ENCODE peak calls at places on chromosome 19, in six cellular contexts. M, H, R, E, Z and V are unnamed samples.

GRCh38 chr19:11182994-11183393 is 14.4 kb downstream of the KANK2 start:
- DNase-seq in M (no peak), H (no peak), R (no peak), E (no peak), Z (no peak), V (no peak)

GRCh38 chr19:43774103-43774939 is 6.5 kb downstream of the KCNN4 start:
- DNase-seq in M (no peak), H (peak; percentile 91), R (peak; percentile 80), E (no peak), Z (no peak), V (no peak)

GRCh38 chr19:35269425-35270117 is 809 bp downstream of the USF2 start:
- DNase-seq in M (peak; percentile 75), H (peak; percentile 89), R (peak; percentile 90), E (peak; percentile 92), Z (peak; percentile 81), V (no peak)

GRCh38 chr19:4811328-4812131 is 20.0 kb downstream of the TICAM1 start:
- DNase-seq in M (peak; percentile 58), H (peak; percentile 75), R (peak; percentile 92), E (peak; percentile 93), Z (peak; percentile 65), V (no peak)

GRCh38 chr19:35738021-35738886 is 4.0 kb downstream of the IGFLR1 start:
- DNase-seq in M (no peak), H (no peak), R (no peak), E (no peak), Z (no peak), V (no peak)

GRCh38 chr19:2618611-2619010 is 83.9 kb downstream of the GNG7 start:
- DNase-seq in M (peak; percentile 62), H (no peak), R (peak; percentile 59), E (no peak), Z (peak; percentile 45), V (no peak)

GRCh38 chr19:58037927-58038687 is 4.3 kb downstream of the ZSCAN1 start:
- DNase-seq in M (no peak), H (peak; percentile 86), R (no peak), E (no peak), Z (no peak), V (no peak)

GRCh38 chr19:34232566-34233481 is 21.5 kb upstream of the GARRE1 start:
- DNase-seq in M (peak; percentile 57), H (no peak), R (no peak), E (no peak), Z (peak; percentile 53), V (no peak)

GRCh38 chr19:49983645-49984229 is 22.8 kb upstream of the SIGLEC11 start:
- DNase-seq in M (peak; percentile 26), H (peak; percentile 80), R (peak; percentile 67), E (peak; percentile 84), Z (peak; percentile 24), V (no peak)

GRCh38 chr19:33427801-33428626 is 54.5 kb downstream of the CEBPG start:
- DNase-seq in M (no peak), H (no peak), R (no peak), E (peak; percentile 60), Z (no peak), V (no peak)

GRCh38 chr19:55269299-55269698 is 10.5 kb upstream of the PPP6R1 start:
- DNase-seq in M (no peak), H (no peak), R (no peak), E (no peak), Z (no peak), V (no peak)

GRCh38 chr19:31249217-31249616 is 100.0 kb downstream of the TSHZ3 start:
- DNase-seq in M (no peak), H (no peak), R (no peak), E (no peak), Z (no peak), V (no peak)

GRCh38 chr19:33712268-33712667 is 84.4 kb upstream of the KCTD15 start:
- DNase-seq in M (no peak), H (no peak), R (no peak), E (no peak), Z (no peak), V (no peak)

GRCh38 chr19:43526884-43527859 is at the start of gene ETHE1:
- DNase-seq in M (no peak), H (peak; percentile 89), R (peak; percentile 84), E (peak; percentile 91), Z (peak; percentile 63), V (no peak)

DNA sequence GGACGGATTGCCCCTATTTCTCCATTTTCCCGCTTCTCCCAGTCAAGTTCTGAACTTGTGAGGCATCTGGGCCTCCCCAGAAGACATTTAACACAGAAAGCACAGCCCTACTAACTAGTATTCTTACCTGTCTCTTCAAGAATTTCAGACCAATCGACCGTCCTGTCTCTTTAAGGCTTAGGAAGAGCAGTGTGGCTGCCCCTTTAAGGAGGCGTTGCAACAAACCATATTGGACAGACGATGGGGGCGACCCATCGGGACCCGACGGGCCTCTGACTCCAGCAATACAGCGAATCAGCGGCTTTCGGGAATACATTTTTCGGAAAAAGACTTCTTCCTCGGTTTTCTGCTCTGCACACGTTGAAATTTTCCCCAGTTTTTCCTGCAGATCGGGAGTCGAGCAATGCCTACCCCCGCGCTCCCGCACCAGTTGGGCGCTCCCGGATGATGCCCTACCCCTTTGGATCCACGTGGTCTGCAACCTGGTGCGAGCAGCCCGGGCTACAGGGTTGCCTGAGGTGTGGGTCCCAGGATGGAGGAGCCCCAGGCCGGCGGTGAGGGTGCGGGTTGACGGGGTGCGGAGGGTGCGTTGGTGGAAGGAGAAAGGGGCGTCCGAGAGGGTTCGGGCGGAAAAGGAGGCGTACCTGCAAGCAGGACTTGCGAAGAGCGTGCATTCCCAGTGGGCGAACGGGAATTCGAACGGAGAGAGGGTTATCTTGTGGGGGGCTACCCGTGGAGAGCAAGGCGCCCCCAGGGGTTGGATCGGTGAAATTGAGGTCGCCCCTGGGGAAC is at the start of gene POLR1G:
- DNase-seq in M (peak; percentile 79), H (peak; percentile 89), R (peak; percentile 78), E (peak; percentile 91), Z (peak; percentile 76), V (no peak)
- TF ChIP-seq POLR2AphosphoS5 in M (peak; percentile 73), H (peak; percentile 98), R (peak; percentile 62), E (no peak), Z (peak; percentile 69), V (peak; percentile 83)

GRCh38 chr19:18229915-18230314 is 3.7 kb upstream of the PDE4C start:
- DNase-seq in M (no peak), H (no peak), R (no peak), E (no peak), Z (no peak), V (no peak)

GRCh38 chr19:18225702-18226468 is at the start of gene PDE4C:
- DNase-seq in M (no peak), H (peak; percentile 49), R (no peak), E (no peak), Z (no peak), V (no peak)

GRCh38 chr19:18226956-18227780 is 930 bp upstream of the PDE4C start:
- DNase-seq in M (no peak), H (no peak), R (no peak), E (no peak), Z (no peak), V (no peak)

GRCh38 chr19:18229474-18229873 is 3.2 kb upstream of the PDE4C start:
- DNase-seq in M (no peak), H (peak; percentile 61), R (no peak), E (no peak), Z (no peak), V (no peak)

GRCh38 chr19:18227781-18228271 is 1.6 kb upstream of the PDE4C start:
- DNase-seq in M (no peak), H (no peak), R (no peak), E (no peak), Z (no peak), V (no peak)
- H3K4me1 ChIP-seq in M (peaks cover 34% of the 10 kb centered on the region), H (peaks cover 29% of the 10 kb centered on the region), R (peaks cover 29% of the 10 kb centered on the region), E (peaks cover 32% of the 10 kb centered on the region), Z (no peaks in the 10 kb centered on the region), V (peaks cover 25% of the 10 kb centered on the region)

DNA sequence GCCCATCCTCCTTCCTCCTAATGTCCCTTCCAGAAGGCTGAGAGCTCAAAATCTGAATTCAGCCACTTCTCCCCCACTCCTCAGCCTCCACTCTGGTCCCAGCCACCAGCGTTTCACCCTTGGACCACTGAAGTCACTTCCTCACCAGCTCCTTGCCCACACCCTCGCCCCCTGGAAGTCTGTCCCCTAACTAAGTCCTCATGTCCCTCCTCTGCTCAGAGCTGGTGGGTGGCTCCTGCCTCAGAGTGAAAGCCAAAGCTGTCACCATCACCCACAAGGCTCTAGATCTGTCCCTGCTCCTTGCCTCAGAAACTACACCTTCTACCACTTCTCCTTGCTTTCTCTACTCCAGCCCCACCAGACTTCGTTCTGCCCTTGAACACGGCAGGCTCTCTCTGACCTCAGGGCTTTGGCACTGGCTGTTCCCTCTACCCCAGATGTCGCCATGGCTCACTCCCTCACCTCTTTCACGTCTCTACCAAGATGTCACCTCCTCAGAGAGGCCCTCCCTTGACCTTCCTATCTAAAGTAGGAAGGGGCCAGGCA is 1.7 kb downstream of the ERCC1 start:
- DNase-seq in M (no peak), H (no peak), R (no peak), E (no peak), Z (no peak), V (no peak)
- H3K4me3 ChIP-seq in M (peak overlapping the region; percentile 93), H (no peak overlapping the region), R (no peak overlapping the region), E (no peak overlapping the region), Z (no peak overlapping the region), V (no peak overlapping the region)

GRCh38 chr19:10037367-10037766 is 24.1 kb downstream of the RDH8 start:
- DNase-seq in M (no peak), H (no peak), R (no peak), E (no peak), Z (no peak), V (no peak)

GRCh38 chr19:10033614-10034013 is 20.3 kb downstream of the RDH8 start:
- DNase-seq in M (no peak), H (no peak), R (no peak), E (no peak), Z (no peak), V (no peak)

GRCh38 chr19:10037809-10038208 is 24.5 kb downstream of the RDH8 start:
- DNase-seq in M (no peak), H (no peak), R (no peak), E (no peak), Z (no peak), V (no peak)

GRCh38 chr19:10036601-10037071 is 23.4 kb downstream of the RDH8 start:
- DNase-seq in M (no peak), H (no peak), R (no peak), E (no peak), Z (no peak), V (no peak)
- TF ChIP-seq POLR2AphosphoS5 in M (no peak), H (no peak), R (no peak), E (no peak), Z (no peak), V (no peak)

DNA sequence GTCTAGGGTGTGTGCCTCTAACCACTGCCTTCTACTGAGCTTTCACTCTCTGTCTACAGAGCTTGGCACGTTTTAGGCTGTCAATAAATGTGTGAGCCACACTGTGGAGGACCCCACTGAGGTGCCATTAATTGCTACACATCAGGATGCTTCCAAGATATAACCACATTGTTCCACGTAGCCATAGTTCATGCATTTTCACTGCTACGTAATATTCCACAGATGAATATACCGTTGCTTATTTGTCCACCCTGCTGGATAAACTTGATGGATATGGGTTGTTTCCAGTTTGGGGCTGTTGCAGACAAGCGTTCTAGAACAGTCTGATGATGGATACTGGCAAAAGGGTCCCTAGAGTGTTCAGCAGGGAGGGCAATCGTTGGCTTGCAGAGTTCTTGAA is 11.3 kb upstream of the NUMBL start:
- DNase-seq in M (no peak), H (no peak), R (no peak), E (no peak), Z (no peak), V (no peak)
- H3K4me1 ChIP-seq in M (no peaks in the 10 kb centered on the region), H (peaks cover 3% of the 10 kb centered on the region), R (no peaks in the 10 kb centered on the region), E (no peaks in the 10 kb centered on the region), Z (no peaks in the 10 kb centered on the region), V (no peaks in the 10 kb centered on the region)